ENCODE peak calls at places on chromosomes 16 and 17, in four cellular contexts. O, X, G and S are unnamed samples.

GRCh38 chr17:8732406-8733065 is 12.1 kb downstream of the CCDC42 start:
- DNase-seq in X (no peak), O (no peak), G (no peak), S (no peak)

GRCh38 chr16:56297684-56298083 is 106.4 kb downstream of the GNAO1 start:
- DNase-seq in G (no peak), O (no peak), X (no peak), S (no peak)

GRCh38 chr16:87917503-87917902 is 18.8 kb downstream of the CA5A start:
- DNase-seq in G (no peak), O (no peak), X (no peak), S (no peak)

GRCh38 chr16:3220839-3221238 is 14.1 kb downstream of the ZNF200 start:
- DNase-seq in X (no peak), G (no peak), O (no peak), S (no peak)

GRCh38 chr16:54926166-54926838 is 4.4 kb upstream of the IRX5 start:
- DNase-seq in X (peak), O (no peak), G (no peak), S (peak)

GRCh38 chr17:80761421-80761871 is 216.8 kb downstream of the RPTOR start:
- DNase-seq in O (no peak), X (peak), G (no peak), S (peak)

GRCh38 chr16:64627288-64627687 is 494.6 kb downstream of the CDH11 start:
- DNase-seq in G (no peak), X (no peak), O (peak), S (no peak)

GRCh38 chr16:17149904-17150483 is 320.8 kb downstream of the XYLT1 start:
- DNase-seq in G (no peak), O (no peak), X (no peak), S (no peak)

GRCh38 chr16:588639-588888 is 1.3 kb upstream of the RAB40C start:
- DNase-seq in X (no peak), G (peak), O (no peak), S (no peak)

GRCh38 chr16:14486520-14487303 is 143.3 kb downstream of the PARN start:
- DNase-seq in X (no peak), O (peak), G (peak), S (no peak)

GRCh38 chr16:916400-916799 is 54.4 kb downstream of the LMF1 start:
- DNase-seq in X (no peak), O (no peak), G (no peak), S (no peak)

GRCh38 chr17:31492206-31492605 is 100.7 kb downstream of the RAB11FIP4 start:
- DNase-seq in X (no peak), G (no peak), O (no peak), S (no peak)

GRCh38 chr16:68369168-68369567 is 58.3 kb downstream of the PRMT7 start:
- DNase-seq in X (no peak), G (no peak), O (no peak), S (no peak)

GRCh38 chr17:57255776-57256681 is at the start of gene MSI2:
- DNase-seq in O (no peak), X (peak), G (peak), S (no peak)

GRCh38 chr17:55462234-55462633 is 40.6 kb upstream of the MMD start:
- DNase-seq in O (no peak), G (no peak), X (no peak), S (no peak)

GRCh38 chr16:11047057-11047456 is 102.7 kb downstream of the CLEC16A start:
- DNase-seq in O (peak), X (no peak), G (no peak), S (no peak)

GRCh38 chr16:336269-336668 is 16.3 kb downstream of the AXIN1 start:
- DNase-seq in O (no peak), G (no peak), X (no peak), S (no peak)

GRCh38 chr16:57297856-57298255 is 13.4 kb upstream of the PLLP start:
- DNase-seq in X (no peak), O (no peak), G (no peak), S (no peak)

GRCh38 chr16:87955302-87956168 is 4.3 kb downstream of the BANP start:
- DNase-seq in X (no peak), G (no peak), O (no peak), S (no peak)

GRCh38 chr17:65218261-65218660 is 81.1 kb downstream of the RGS9 start:
- DNase-seq in X (no peak), O (no peak), G (no peak), S (no peak)

GRCh38 chr16:4477966-4478365 is 1.8 kb downstream of the HMOX2 start:
- DNase-seq in X (no peak), G (no peak), O (no peak), S (peak)

GRCh38 chr17:65261682-65262636 is 124.8 kb downstream of the RGS9 start:
- DNase-seq in X (no peak), G (no peak), O (no peak), S (no peak)

GRCh38 chr17:36934144-36934758 is 3.0 kb upstream of the LHX1 start:
- DNase-seq in X (no peak), G (no peak), O (no peak), S (no peak)

GRCh38 chr17:74555427-74555826 is 9.5 kb upstream of the CD300C start:
- DNase-seq in X (no peak), G (no peak), O (no peak), S (no peak)